ENCODE peak calls at places on chromosomes 16 and 17, in five cellular contexts. A is H1, E is body of pancreas, N is mucosa of descending colon, U is psoas muscle. V is an unnamed sample. For H3K36me3 and H3K4me1, the result is how much of the 10 kb centered on the place peaks cover.

GRCh38 chr17:83075270-83075880 is 4.0 kb upstream of the METRNL start:
- DNase-seq in N (no peak), U (no peak), A (no peak), E (no peak), V (no peak)

GRCh38 chr17:1197379-1197778 is 17.6 kb upstream of the ABR start:
- DNase-seq in E (no peak), A (no peak), N (peak), U (peak), V (no peak)

GRCh38 chr17:36617773-36618172 is 16.4 kb downstream of the MRM1 start:
- DNase-seq in N (no peak), U (no peak), A (no peak), E (no peak), V (no peak)

GRCh38 chr17:5595831-5596230 is 11.5 kb upstream of the NLRP1 start:
- DNase-seq in U (no peak), E (no peak), N (no peak), A (no peak), V (no peak)

GRCh38 chr17:61002316-61002736 is 324.7 kb downstream of the BCAS3 start:
- DNase-seq in N (no peak), A (no peak), U (no peak), E (no peak), V (no peak)

GRCh38 chr16:53546988-53547391 is 44.0 kb upstream of the AKTIP start:
- DNase-seq in U (no peak), N (no peak), E (no peak), A (peak), V (no peak)

GRCh38 chr17:1764274-1764673 is 2.4 kb downstream of the SERPINF1 start:
- DNase-seq in A (no peak), N (peak), E (no peak), U (peak), V (peak)

GRCh38 chr17:13647551-13647950 is 45.8 kb upstream of the HS3ST3A1 start:
- DNase-seq in N (peak), E (no peak), U (no peak), A (no peak), V (no peak)

GRCh38 chr16:12062343-12063003 is 85.9 kb downstream of the SNX29 start:
- DNase-seq in A (no peak), U (peak), E (no peak), N (peak), V (peak)

GRCh38 chr17:27743288-27743885 is 56.9 kb downstream of the NOS2 start:
- DNase-seq in A (no peak), E (no peak), U (no peak), N (no peak), V (no peak)

GRCh38 chr17:67441052-67441738 is 64.1 kb downstream of the PITPNC1 start:
- DNase-seq in U (peak), E (no peak), N (peak), A (no peak), V (no peak)

GRCh38 chr16:63581560-63581959 is 1540.3 kb downstream of the CDH11 start:
- DNase-seq in A (no peak), U (no peak), E (no peak), N (no peak), V (no peak)

GRCh38 chr17:19250421-19251141 is 13.4 kb downstream of the EPN2 start:
- DNase-seq in E (no peak), U (no peak), N (no peak), A (no peak), V (peak)

GRCh38 chr16:5582529-5582928 is 484.9 kb upstream of the EEF2KMT start:
- DNase-seq in U (no peak), A (no peak), N (no peak), E (no peak), V (no peak)

GRCh38 chr17:61660726-61661125 is 69.7 kb upstream of the NACA2 start:
- DNase-seq in A (no peak), N (no peak), U (no peak), E (no peak), V (no peak)

GRCh38 chr16:4272114-4272954 is 489 bp downstream of the TFAP4 start:
- DNase-seq in U (peak), A (no peak), N (peak), E (peak), V (peak)

GRCh38 chr16:67141391-67141790 is 9.4 kb downstream of the B3GNT9 start:
- DNase-seq in N (no peak), A (no peak), E (no peak), U (no peak), V (no peak)

GRCh38 chr16:67142342-67142741 is 8.5 kb downstream of the B3GNT9 start:
- DNase-seq in E (no peak), N (no peak), A (no peak), U (no peak), V (no peak)

GRCh38 chr16:67137605-67138004 is 13.2 kb downstream of the B3GNT9 start:
- DNase-seq in A (no peak), N (no peak), E (no peak), U (no peak), V (no peak)
- H3K36me3 ChIP-seq in A (half or more), N (under half), E (under half), U (half or more), V (half or more)

GRCh38 chr17:65542595-65542994 is 18.9 kb downstream of the AXIN2 start:
- DNase-seq in E (no peak), U (no peak), A (no peak), N (no peak), V (no peak)
- H3K4me1 ChIP-seq in E (under half), U (half or more), A (under half), N (under half), V (under half)

GRCh38 chr16:30700491-30700890 is 1.5 kb downstream of the SRCAP start:
- DNase-seq in N (no peak), A (no peak), U (no peak), E (no peak), V (no peak)
- H3K4me3 ChIP-seq in N (no peak), A (no peak), U (peak), E (no peak), V (no peak)

DNA sequence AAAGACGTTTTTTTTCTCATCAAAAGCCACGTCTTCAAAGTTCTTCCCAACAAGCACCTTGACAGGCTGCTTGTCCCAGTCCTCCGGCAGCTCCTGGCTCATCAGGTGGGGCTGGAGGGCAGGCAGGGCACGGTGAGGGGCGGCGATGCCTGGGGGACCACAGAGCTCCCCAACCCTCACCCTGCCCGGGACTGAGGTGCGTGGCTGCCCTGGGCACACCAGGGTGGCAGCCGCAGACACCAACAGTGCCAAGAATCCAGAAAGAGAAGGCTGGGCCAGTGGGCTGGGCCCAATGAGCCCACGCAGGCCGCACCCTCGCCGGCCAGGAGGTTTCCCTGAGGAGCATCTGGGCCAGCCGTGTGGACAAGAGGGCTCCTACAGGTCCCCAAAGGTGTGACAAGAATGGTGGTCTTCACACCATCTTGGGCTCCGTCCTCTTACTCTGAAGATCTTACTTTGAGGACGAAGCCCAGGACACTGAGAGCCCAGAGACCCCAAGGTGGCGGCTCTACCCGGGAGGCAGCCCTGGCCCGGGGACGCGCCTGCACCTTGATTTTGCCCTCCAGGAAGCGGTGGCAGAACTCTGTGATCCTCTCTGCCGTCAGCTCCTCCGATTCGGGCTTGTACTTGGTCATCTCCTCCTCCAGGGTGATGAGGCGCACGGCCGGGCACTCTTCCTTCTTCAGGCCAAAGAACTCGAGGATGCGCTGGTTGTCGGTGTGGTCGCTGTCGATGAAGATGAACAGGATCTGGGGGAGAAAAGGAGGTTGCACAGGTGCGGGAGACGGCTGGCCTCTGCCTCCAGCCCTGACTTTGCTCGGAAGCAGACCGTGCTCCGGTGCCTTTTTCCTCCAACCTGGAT is 11.3 kb upstream of the PPP1R27 start:
- DNase-seq in U (no peak), N (no peak), A (no peak), E (no peak), V (no peak)
- H3K36me3 ChIP-seq in U (half or more), N (under half), A (half or more), E (under half), V (half or more)

GRCh38 chr16:65124596-65124995 is 2.7 kb upstream of the CDH11 start:
- DNase-seq in N (no peak), E (no peak), U (no peak), A (no peak), V (no peak)

GRCh38 chr16:65122724-65122973 is 786 bp upstream of the CDH11 start:
- DNase-seq in U (no peak), N (no peak), A (no peak), E (no peak), V (no peak)

GRCh38 chr16:65122974-65123845 is 1.3 kb upstream of the CDH11 start:
- DNase-seq in U (peak), A (no peak), N (peak), E (no peak), V (peak)

GRCh38 chr16:65125322-65125721 is 3.5 kb upstream of the CDH11 start:
- DNase-seq in E (no peak), A (no peak), U (no peak), N (no peak), V (no peak)

DNA sequence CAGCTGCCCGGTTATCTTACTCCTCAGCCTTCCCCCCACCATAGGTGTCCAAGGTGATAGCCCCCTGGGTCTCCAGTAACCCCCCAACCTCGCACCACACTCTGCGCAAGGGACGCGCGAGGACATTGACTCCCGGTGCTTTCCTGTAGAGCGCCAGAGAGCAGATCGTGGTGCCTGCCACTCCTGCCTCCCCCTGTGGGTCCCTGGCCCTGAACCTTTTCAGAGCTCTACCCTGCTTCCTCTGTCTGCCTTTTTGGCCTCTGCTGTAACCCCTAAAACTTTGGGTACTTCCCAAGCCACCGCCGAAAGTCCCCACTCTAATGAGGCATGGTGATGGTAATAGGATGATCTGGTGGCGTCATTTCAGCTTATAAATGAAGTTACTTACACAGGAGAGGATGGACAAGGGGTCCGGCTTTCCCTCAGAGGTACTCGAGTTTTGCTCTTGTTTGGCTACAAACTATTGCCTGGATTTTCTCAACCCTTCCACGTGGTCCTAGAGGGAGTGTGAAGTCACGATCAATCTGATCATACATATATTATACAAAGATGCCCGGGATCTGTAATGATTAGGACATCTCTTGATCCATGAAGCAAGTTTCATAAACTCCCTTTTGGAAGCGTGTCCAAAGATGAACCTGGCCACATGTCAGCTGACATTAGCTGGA is 2.1 kb upstream of the CDH11 start:
- DNase-seq in U (no peak), N (no peak), E (no peak), A (no peak), V (no peak)
- H3K4me1 ChIP-seq in U (under half), N (under half), E (under half), A (under half), V (under half)

GRCh38 chr16:10878644-10879498 is 1.9 kb downstream of the CIITA start:
- DNase-seq in A (no peak), N (peak), E (peak), U (peak), V (peak)
- H3K4me3 ChIP-seq in A (peak), N (peak), E (peak), U (peak), V (peak)

GRCh38 chr17:17812211-17813054 is 24.4 kb downstream of the SREBF1 start:
- DNase-seq in E (peak), U (peak), A (no peak), N (peak), V (peak)

GRCh38 chr17:17810374-17811248 is 26.2 kb downstream of the SREBF1 start:
- DNase-seq in E (no peak), A (no peak), N (no peak), U (no peak), V (no peak)

GRCh38 chr17:17813055-17813724 is 23.6 kb downstream of the SREBF1 start:
- DNase-seq in N (no peak), U (peak), E (no peak), A (no peak), V (no peak)

GRCh38 chr17:17809527-17810373 is 27.0 kb downstream of the SREBF1 start:
- DNase-seq in N (no peak), U (peak), E (no peak), A (peak), V (peak)

GRCh38 chr17:17811381-17812210 is 25.2 kb downstream of the SREBF1 start:
- DNase-seq in E (no peak), A (no peak), N (no peak), U (no peak), V (no peak)
- H3K36me3 ChIP-seq in E (under half), A (under half), N (under half), U (half or more), V (half or more)

DNA sequence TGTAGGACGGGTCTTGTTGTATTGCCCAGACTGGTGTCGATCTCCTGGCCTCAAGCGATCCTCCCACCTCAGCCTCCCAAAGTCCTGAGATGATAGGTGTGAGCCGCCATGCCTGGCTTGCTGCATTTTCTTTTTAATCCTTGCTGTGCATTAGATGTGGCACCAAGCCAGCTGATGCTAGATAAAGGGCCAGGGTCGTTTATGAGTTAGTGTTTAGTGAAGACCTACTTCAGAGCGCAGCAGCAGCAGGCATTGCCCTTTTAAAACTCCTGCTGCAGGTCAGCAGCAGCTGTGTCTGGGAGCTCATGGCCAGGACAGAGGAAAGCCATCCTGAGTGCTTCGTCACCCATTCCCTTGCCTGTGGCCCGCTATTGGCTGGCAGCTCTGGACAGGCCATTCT is 237.3 kb downstream of the CCDC182 start:
- DNase-seq in A (no peak), N (no peak), U (no peak), E (no peak), V (no peak)
- H3K4me1 ChIP-seq in A (under half), N (under half), U (under half), E (under half), V (under half)

GRCh38 chr16:361341-361871 is 8.9 kb upstream of the AXIN1 start:
- DNase-seq in U (peak), N (no peak), A (no peak), E (no peak), V (no peak)

GRCh38 chr16:359871-360697 is 7.6 kb upstream of the AXIN1 start:
- DNase-seq in U (peak), N (no peak), A (no peak), E (no peak), V (no peak)

GRCh38 chr16:363110-364090 is 6.9 kb downstream of the MRPL28 start:
- DNase-seq in A (no peak), N (no peak), U (peak), E (no peak), V (no peak)

GRCh38 chr16:360698-361336 is 8.3 kb upstream of the AXIN1 start:
- DNase-seq in E (no peak), A (no peak), N (no peak), U (peak), V (no peak)

DNA sequence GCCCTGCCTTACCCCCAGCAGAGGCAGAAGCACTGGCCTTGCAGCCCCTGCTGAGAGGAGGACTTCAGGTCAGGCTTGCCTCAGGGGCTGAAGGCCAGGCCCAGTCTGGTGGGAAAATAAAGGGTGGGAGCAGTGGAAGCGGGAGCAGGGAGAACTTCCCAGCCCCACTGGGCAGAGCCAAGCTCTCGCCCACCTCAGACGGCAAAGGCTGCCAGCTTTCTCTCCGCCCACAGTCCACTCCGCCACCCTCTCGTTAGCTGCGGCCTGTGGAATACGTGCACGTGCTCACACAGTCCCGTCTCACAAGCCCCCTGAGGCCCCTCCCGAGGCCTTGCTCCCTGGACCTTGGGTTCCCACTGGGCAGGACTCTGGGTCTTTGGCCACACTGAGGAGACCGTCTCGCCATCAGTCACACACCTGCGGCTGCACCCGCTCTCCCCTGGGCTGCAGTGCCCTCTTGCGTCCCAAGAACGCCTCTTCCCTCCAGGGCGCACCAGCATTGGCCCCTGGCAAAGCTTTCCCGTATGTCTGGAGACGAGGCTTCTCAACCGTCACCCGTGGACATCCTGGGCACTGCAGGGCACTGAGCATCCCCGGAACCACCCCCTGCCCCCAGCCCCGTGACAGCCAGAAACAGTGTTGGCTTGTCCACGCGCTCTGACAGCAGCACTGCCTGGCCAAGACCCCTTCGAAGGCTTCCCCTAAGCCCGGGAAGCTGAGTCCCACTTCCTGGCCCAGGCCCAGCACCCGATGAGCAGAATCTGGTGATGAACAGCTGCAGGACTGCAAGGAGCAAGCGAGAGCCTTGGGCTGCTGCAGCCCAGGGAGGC is 8.3 kb downstream of the MRPL28 start:
- DNase-seq in E (peak), U (peak), N (peak), A (peak), V (no peak)
- H3K4me3 ChIP-seq in E (no peak), U (no peak), N (no peak), A (no peak), V (no peak)

GRCh38 chr16:58040496-58040846 is 14.9 kb downstream of the MMP15 start:
- DNase-seq in E (no peak), A (no peak), N (no peak), U (no peak), V (no peak)
- H3K36me3 ChIP-seq in E (under half), A (under half), N (under half), U (half or more), V (under half)